ENCODE peak calls at places on chromosomes 16 and 17, in eight cellular contexts. V is central memory CD4-positive, alpha-beta T cell; G is activated CD4-positive, alpha-beta memory T cell treated with anti-CD3 and anti-CD28 coated beads, Interleukin-2, amount 10 ng/mL, durations not matched to agents 7 days and 5 days; X is H54; K is left lung; J is left ventricle myocardium inferior; F is activated naive CD4-positive, alpha-beta T cell; A is HEK293T. O is an unnamed sample.

GRCh38 chr16:6446370-6446769 is 886.3 kb upstream of the RBFOX1 start:
- DNase-seq in V (no peak), G (no peak), X (no peak), K (no peak), J (no peak), F (no peak), A (no peak), O (no peak)

GRCh38 chr16:89721644-89722391 is 481 bp downstream of the ZNF276 start:
- DNase-seq in V (peak; percentile 93), G (peak; percentile 92), X (no peak), K (peak; percentile 86), J (peak; percentile 69), F (peak; percentile 83), A (no peak), O (no peak)

GRCh38 chr17:68053237-68054030 is 17.9 kb downstream of the KPNA2 start:
- DNase-seq in V (no peak), G (no peak), X (no peak), K (no peak), J (peak; percentile 60), F (no peak), A (no peak), O (no peak)

GRCh38 chr17:79024901-79025737 is 1.1 kb downstream of the C1QTNF1 start:
- DNase-seq in V (no peak), G (no peak), X (no peak), K (peak; percentile 29), J (peak; percentile 76), F (no peak), A (no peak), O (no peak)

GRCh38 chr17:50147841-50148225 is 2.6 kb downstream of the PPP1R9B start:
- DNase-seq in V (no peak), G (no peak), X (no peak), K (no peak), J (no peak), F (no peak), A (no peak), O (no peak)

GRCh38 chr17:32267690-32268205 is 2.1 kb downstream of the RHBDL3 start:
- DNase-seq in V (no peak), G (no peak), X (no peak), K (no peak), J (no peak), F (no peak), A (no peak), O (no peak)

GRCh38 chr17:2137342-2138098 is 82.6 kb downstream of the HIC1 start:
- DNase-seq in V (no peak), G (no peak), X (peak; percentile 69), K (no peak), J (no peak), F (no peak), A (no peak), O (peak; percentile 63)

GRCh38 chr16:16994831-16995230 is 475.9 kb downstream of the XYLT1 start:
- DNase-seq in V (no peak), G (no peak), X (no peak), K (no peak), J (no peak), F (no peak), A (no peak), O (no peak)

GRCh38 chr16:19804538-19805323 is 79.9 kb downstream of the GPRC5B start:
- DNase-seq in V (peak; percentile 24), G (peak; percentile 62), X (no peak), K (peak; percentile 72), J (peak; percentile 71), F (no peak), A (no peak), O (no peak)

GRCh38 chr16:58258326-58258725 is 36.5 kb downstream of the PRSS54 start:
- DNase-seq in V (no peak), G (no peak), X (no peak), K (no peak), J (no peak), F (no peak), A (no peak), O (no peak)

GRCh38 chr16:67897231-67897630 is 4.2 kb downstream of the PSKH1 start:
- DNase-seq in V (no peak), G (no peak), X (no peak), K (no peak), J (no peak), F (no peak), A (no peak), O (no peak)

GRCh38 chr17:40980117-40980516 is 4.0 kb downstream of the KRT40 start:
- DNase-seq in V (no peak), G (no peak), X (no peak), K (no peak), J (no peak), F (no peak), A (no peak), O (no peak)

GRCh38 chr16:49281843-49282642 is 405 bp upstream of the CBLN1 start:
- DNase-seq in V (no peak), G (peak; percentile 57), X (no peak), K (peak; percentile 77), J (peak; percentile 83), F (no peak), A (peak; percentile 96), O (peak; percentile 85)

GRCh38 chr17:16148596-16148995 is 66.7 kb downstream of the NCOR1 start:
- DNase-seq in V (no peak), G (no peak), X (no peak), K (no peak), J (no peak), F (no peak), A (no peak), O (no peak)

GRCh38 chr17:3672571-3672970 is 4.0 kb downstream of the EMC6 start:
- DNase-seq in V (no peak), G (no peak), X (no peak), K (no peak), J (no peak), F (no peak), A (no peak), O (no peak)

GRCh38 chr17:1169913-1170312 is 9.9 kb downstream of the ABR start:
- DNase-seq in V (no peak), G (no peak), X (no peak), K (no peak), J (no peak), F (no peak), A (no peak), O (no peak)

GRCh38 chr16:7318661-7319060 is 14.0 kb upstream of the RBFOX1 start:
- DNase-seq in V (no peak), G (no peak), X (no peak), K (no peak), J (no peak), F (no peak), A (no peak), O (no peak)